ENCODE peak calls at places on chromosomes 2 and 18, in six cellular contexts. Z is HepG2, G is H1, U is K562, D is GM12891, J is GM12878. Y is an unnamed sample.

GRCh38 chr2:142825861-142826260 is 51.6 kb upstream of the KYNU start:
- DNase-seq in Z (no peak), G (no peak), D (no peak), J (no peak), U (no peak), Y (no peak)

GRCh38 chr2:205768815-205769493 is 86.7 kb downstream of the NRP2 start:
- DNase-seq in G (no peak), D (no peak), U (no peak), Z (no peak), J (no peak), Y (no peak)

GRCh38 chr2:172162225-172162733 is 59.6 kb upstream of the DLX2 start:
- DNase-seq in Z (no peak), U (no peak), D (no peak), G (no peak), J (no peak), Y (no peak)

GRCh38 chr2:46735108-46735691 is 180.4 kb downstream of the MCFD2 start:
- DNase-seq in G (no peak), J (no peak), Z (peak), U (no peak), D (no peak), Y (no peak)

GRCh38 chr18:65429601-65430000 is 321.2 kb upstream of the CDH7 start:
- DNase-seq in G (no peak), D (no peak), U (no peak), J (no peak), Z (no peak), Y (no peak)

GRCh38 chr18:4208408-4208807 is 246.7 kb downstream of the DLGAP1 start:
- DNase-seq in J (no peak), U (no peak), G (no peak), D (no peak), Z (no peak), Y (no peak)

GRCh38 chr18:79068946-79069791 is at the start of gene ATP9B:
- DNase-seq in Z (peak), D (peak), U (peak), G (peak), J (peak), Y (peak)

GRCh38 chr2:215361876-215362561 is 50.2 kb downstream of the ATIC start:
- DNase-seq in D (no peak), G (no peak), U (peak), Z (no peak), J (no peak), Y (no peak)

GRCh38 chr2:19503915-19504314 is 145.5 kb upstream of the OSR1 start:
- DNase-seq in U (no peak), Z (no peak), J (no peak), G (no peak), D (no peak), Y (no peak)

GRCh38 chr2:224016963-224017362 is 22.1 kb downstream of the SERPINE2 start:
- DNase-seq in Z (no peak), U (no peak), G (no peak), D (no peak), J (no peak), Y (no peak)

GRCh38 chr2:162798407-162798806 is 40.2 kb downstream of the KCNH7 start:
- DNase-seq in U (no peak), D (no peak), J (no peak), Z (no peak), G (no peak), Y (no peak)

GRCh38 chr18:3966985-3967856 is 487.9 kb downstream of the DLGAP1 start:
- DNase-seq in U (no peak), J (no peak), G (no peak), D (no peak), Z (no peak), Y (no peak)

GRCh38 chr2:120227111-120227991 is 4.2 kb upstream of the TMEM185B start:
- DNase-seq in U (peak), G (no peak), D (no peak), Z (peak), J (no peak), Y (no peak)

GRCh38 chr2:217158906-217159305 is 299.0 kb upstream of the TNP1 start:
- DNase-seq in J (no peak), U (no peak), Z (no peak), D (no peak), G (no peak), Y (no peak)

GRCh38 chr18:68449292-68449691 is 265.6 kb downstream of the TMX3 start:
- DNase-seq in Z (no peak), J (no peak), D (no peak), G (no peak), U (no peak), Y (no peak)
- TF ChIP-seq TAF1 in Z (no peak), J (no peak), D (no peak), G (no peak), U (no peak), Y (no peak)

GRCh38 chr2:42827647-42828486 is 35.5 kb upstream of the HAAO start:
- DNase-seq in J (no peak), U (peak), G (peak), D (peak), Z (peak), Y (peak)
- TF ChIP-seq POLR2AphosphoS5 in J (no peak), U (no peak), G (no peak), D (no peak), Z (no peak), Y (no peak)

GRCh38 chr18:48540329-48541025 is 1.6 kb downstream of the CTIF start:
- DNase-seq in U (peak), J (no peak), G (no peak), D (peak), Z (peak), Y (peak)
- TF ChIP-seq POLR2A in U (no peak), J (no peak), G (no peak), D (no peak), Z (no peak), Y (no peak)

DNA sequence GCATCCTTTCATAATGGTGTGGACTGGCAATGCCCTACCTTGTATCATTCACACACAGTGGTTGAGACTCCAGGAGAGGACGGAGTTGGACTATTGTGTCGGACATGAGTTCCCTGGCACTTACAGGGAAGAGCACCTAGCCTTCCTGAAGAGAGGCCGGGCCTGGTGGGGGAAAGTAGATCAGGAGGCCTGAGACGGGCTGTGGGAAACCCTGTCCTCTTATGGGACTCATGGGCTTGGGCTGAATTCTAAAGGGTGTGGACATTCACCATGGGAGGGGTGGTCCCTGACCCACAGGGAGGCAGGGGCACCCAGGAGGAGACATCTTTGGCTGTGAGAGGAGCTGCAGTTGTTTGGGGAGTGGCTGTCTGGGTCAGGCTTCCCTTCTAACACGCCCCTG is 286.5 kb downstream of the PHLPP1 start:
- DNase-seq in G (no peak), U (no peak), D (no peak), J (no peak), Z (no peak), Y (no peak)
- TF ChIP-seq TAF1 in G (no peak), U (no peak), D (no peak), J (no peak), Z (no peak), Y (no peak)

GRCh38 chr2:110673201-110673600 is 4.7 kb downstream of the BUB1 start:
- DNase-seq in J (no peak), D (no peak), G (no peak), Z (no peak), U (no peak), Y (no peak)

GRCh38 chr2:110677080-110677479 is 783 bp downstream of the BUB1 start:
- DNase-seq in U (no peak), G (no peak), D (no peak), Z (no peak), J (no peak), Y (no peak)

GRCh38 chr2:110677530-110678456 is at the start of gene BUB1:
- DNase-seq in Z (peak), U (peak), D (peak), J (peak), G (peak), Y (peak)

GRCh38 chr2:110674620-110675555 is 3.0 kb downstream of the BUB1 start:
- DNase-seq in G (no peak), J (peak), Z (no peak), D (peak), U (peak), Y (peak)

DNA sequence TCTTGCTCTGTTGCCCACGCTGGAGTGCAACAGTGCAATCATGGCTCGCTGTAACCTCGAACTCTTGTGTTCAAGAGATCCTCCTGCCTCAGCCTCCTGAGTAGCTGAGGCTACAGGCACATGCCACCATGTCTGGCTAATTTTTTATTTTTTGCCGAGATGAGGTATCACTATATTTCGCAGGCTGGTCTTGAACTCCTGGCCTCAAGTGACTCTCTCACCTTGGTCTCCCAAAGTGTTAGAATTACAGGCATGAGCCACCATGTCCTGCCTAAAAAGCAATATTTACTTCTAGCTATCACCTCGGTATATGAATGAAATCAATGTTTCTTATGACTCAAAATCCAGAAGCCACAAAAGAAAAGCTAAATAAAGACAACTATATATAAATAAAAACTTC is 2.2 kb downstream of the BUB1 start:
- DNase-seq in Z (no peak), U (no peak), J (no peak), G (no peak), D (no peak), Y (no peak)
- TF ChIP-seq POLR2AphosphoS5 in Z (no peak), U (no peak), J (no peak), G (no peak), D (no peak), Y (no peak)

GRCh38 chr2:69386789-69387734 is at the start of gene GFPT1:
- DNase-seq in D (peak), J (peak), Z (peak), G (peak), U (peak), Y (peak)
- TF ChIP-seq POLR2A in D (peak), J (peak), Z (peak), G (no peak), U (peak), Y (peak)

GRCh38 chr2:130336150-130336876 is 6.4 kb upstream of the IMP4 start:
- DNase-seq in U (no peak), Z (peak), D (no peak), J (no peak), G (no peak), Y (no peak)
- TF ChIP-seq TAF1 in U (no peak), Z (no peak), D (no peak), J (no peak), G (no peak), Y (no peak)

GRCh38 chr2:8138923-8139667 is 542.8 kb upstream of the ID2 start:
- DNase-seq in D (no peak), U (no peak), G (no peak), Z (peak), J (no peak), Y (no peak)
- TF ChIP-seq POLR2AphosphoS5 in D (no peak), U (no peak), G (no peak), Z (peak), J (no peak), Y (no peak)

Y was measured in GM12892.